ENCODE peak calls at places on chromosomes 13 and 19, in four cellular contexts. Y, K, H and Z are unnamed samples.

GRCh38 chr19:51027126-51027806 is 850 bp upstream of the KLK11 start:
- DNase-seq in K (no peak), Y (peak; percentile 28), H (no peak), Z (no peak)

GRCh38 chr19:58474997-58475713 is 997 bp upstream of the ZNF446 start:
- DNase-seq in K (no peak), H (no peak), Y (no peak), Z (no peak)

GRCh38 chr13:94579063-94579462 is 16.9 kb downstream of the TGDS start:
- DNase-seq in K (no peak), H (no peak), Y (no peak), Z (no peak)

GRCh38 chr19:45767410-45767880 is 1.6 kb downstream of the SIX5 start:
- DNase-seq in K (peak; percentile 78), Y (no peak), H (peak; percentile 64), Z (no peak)

GRCh38 chr19:33496496-33496895 is 25.1 kb downstream of the PEPD start:
- DNase-seq in Y (peak; percentile 27), H (no peak), K (no peak), Z (no peak)

GRCh38 chr13:114115191-114115671 is 17.2 kb downstream of the RASA3 start:
- DNase-seq in H (peak; percentile 28), K (peak; percentile 33), Y (no peak), Z (no peak)

GRCh38 chr13:33230178-33230881 is 55.2 kb downstream of the STARD13 start:
- DNase-seq in H (no peak), Y (no peak), K (no peak), Z (no peak)

GRCh38 chr19:38929929-38930775 is at the start of gene SARS2:
- DNase-seq in H (peak; percentile 98), K (peak; percentile 89), Y (peak; percentile 98), Z (peak; percentile 89)

GRCh38 chr19:16581145-16581970 is 9.1 kb upstream of the SLC35E1 start:
- DNase-seq in H (no peak), Y (no peak), K (no peak), Z (no peak)

GRCh38 chr19:57434386-57435061 is 601 bp upstream of the ZNF749 start:
- DNase-seq in Y (no peak), K (no peak), H (no peak), Z (no peak)

GRCh38 chr19:2841858-2842574 is 741 bp downstream of the ZNF555 start:
- DNase-seq in Y (peak; percentile 65), H (peak; percentile 58), K (no peak), Z (no peak)

GRCh38 chr13:58773280-58773859 is 1141.8 kb downstream of the PCDH17 start:
- DNase-seq in K (no peak), H (no peak), Y (no peak), Z (no peak)

GRCh38 chr13:44350775-44351504 is 22.7 kb upstream of the SERP2 start:
- DNase-seq in K (no peak), Y (peak; percentile 31), H (no peak), Z (no peak)

GRCh38 chr19:1015061-1015781 is 5.7 kb downstream of the TMEM259 start:
- DNase-seq in H (no peak), Y (no peak), K (no peak), Z (no peak)

GRCh38 chr13:71879129-71879535 is 12.1 kb upstream of the DACH1 start:
- DNase-seq in Y (peak; percentile 33), K (peak; percentile 27), H (no peak), Z (peak; percentile 8)

DNA sequence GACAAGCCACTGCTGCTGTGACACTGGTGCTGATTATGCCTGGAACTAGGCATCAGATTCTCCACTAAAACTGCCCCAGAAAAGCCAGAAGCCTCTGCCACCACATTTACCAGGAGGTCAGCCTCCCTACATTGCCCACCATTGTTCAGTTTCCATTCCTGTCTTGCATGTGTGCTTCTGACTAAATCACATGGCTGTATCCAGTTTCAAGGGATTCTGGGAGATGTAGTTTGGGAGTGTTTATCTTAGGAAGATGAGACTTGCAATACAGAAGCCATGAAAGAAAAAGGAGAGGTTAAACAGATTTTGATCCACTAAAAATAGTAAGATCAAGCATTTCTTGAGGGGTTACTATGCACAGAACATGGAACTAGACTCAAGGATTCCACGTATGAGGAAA is 40.7 kb upstream of the SERPINE3 start:
- DNase-seq in K (no peak), Y (no peak), H (no peak), Z (no peak)
- TF ChIP-seq ELF1 in K (no peak), Y (no peak), H (no peak), Z (no peak)

DNA sequence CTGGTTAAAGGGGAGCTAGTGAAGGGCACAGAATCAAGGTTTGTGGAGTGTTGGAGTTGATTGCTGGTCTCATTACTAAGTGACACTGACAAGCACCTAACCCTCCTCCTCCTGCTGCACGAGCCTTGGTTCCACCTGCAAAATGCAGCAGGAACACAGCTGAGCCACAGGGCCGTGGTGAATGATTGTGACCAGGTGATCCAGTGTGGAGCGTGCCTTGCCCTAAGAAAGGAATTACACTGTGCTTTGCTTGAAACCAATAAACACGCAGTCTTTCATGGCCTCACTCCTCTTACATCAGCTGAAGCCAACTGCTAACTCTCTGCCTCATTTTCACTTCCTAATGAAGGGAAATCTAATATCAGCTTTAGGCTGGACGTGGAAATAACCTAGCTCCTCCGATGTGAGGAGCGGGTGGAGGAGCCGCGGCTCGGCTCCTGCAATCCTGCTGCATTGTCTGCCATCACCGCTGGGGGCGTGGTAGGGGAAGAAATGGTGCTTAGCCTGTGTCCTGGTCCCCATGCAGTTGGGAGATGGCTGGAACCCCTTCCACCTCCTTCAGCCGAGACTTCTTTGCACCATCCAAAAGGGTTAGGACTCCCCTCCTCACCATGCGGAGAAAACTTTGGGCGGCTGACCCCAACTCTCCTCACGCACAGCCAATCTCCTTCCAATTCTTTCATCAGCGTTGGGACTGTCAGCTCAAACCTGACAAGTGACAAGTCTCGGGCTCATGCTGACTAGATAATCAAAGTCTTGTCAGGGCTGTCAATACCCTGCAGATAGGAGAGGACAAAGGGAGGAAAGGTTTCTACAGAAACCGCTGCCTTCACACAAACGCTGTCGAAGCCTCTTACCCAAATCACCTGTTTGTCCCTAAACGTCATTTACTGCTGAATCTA is 427.9 kb downstream of the ZNF536 start:
- DNase-seq in H (peak; percentile 77), K (peak; percentile 3), Y (no peak), Z (no peak)
- TF ChIP-seq ELF1 in H (no peak), K (no peak), Y (no peak), Z (no peak)

GRCh38 chr19:7327802-7328201 is 20.9 kb upstream of the ARHGEF18 start:
- DNase-seq in K (no peak), Y (no peak), H (no peak), Z (no peak)

GRCh38 chr19:7331446-7331845 is 17.3 kb upstream of the ARHGEF18 start:
- DNase-seq in K (no peak), Y (no peak), H (no peak), Z (no peak)

GRCh38 chr19:7328647-7329046 is 20.1 kb upstream of the ARHGEF18 start:
- DNase-seq in H (no peak), K (no peak), Y (no peak), Z (no peak)

GRCh38 chr19:7326105-7326877 is 22.4 kb upstream of the ARHGEF18 start:
- DNase-seq in K (peak; percentile 56), H (peak; percentile 71), Y (no peak), Z (peak; percentile 39)
- TF ChIP-seq ELF1 in K (no peak), H (no peak), Y (no peak), Z (no peak)

GRCh38 chr13:112124100-112124499 is 57.2 kb downstream of the SOX1 start:
- DNase-seq in Y (no peak), H (no peak), K (no peak), Z (no peak)
- TF ChIP-seq ELF1 in Y (no peak), H (no peak), K (no peak), Z (no peak)

DNA sequence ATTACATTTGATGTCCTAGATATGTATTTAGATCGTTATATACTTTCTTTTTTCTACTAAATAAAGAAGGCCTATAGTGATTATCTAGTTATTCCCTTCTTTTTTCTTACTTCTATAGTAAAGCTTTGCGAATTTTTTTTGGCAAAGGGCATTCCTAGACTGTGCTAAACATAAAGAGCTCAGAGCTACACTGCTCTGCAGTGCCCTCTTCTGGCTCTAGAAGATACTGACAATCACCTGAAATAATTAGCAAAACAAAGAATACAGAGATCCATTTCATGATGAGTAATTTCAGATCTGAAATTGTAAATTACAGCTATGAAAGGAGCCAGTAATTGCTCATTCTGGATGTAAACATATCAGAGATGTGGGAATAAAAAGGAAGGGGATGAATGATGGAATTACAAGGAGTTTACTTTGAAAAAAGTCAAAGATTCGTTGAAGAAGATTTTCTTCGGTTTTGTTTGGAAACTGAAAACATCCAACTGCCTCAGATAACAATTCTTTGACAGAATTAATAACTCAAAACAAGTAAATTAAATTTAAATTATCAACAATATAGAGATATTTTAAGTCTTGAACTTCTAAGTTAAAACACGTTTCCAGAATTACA is 288.5 kb downstream of the NALCN start:
- DNase-seq in H (peak; percentile 20), K (peak; percentile 33), Y (peak; percentile 53), Z (peak; percentile 21)
- TF ChIP-seq ELF1 in H (no peak), K (no peak), Y (no peak), Z (no peak)